ENCODE peak calls at places on chromosome 15, in nine cellular contexts. U is left lung; G is cardiac muscle cell; A is heart right ventricle; K is stimulated activated effector memory CD8-positive, alpha-beta T cell treated with anti-CD3 and anti-CD28 coated beads, Interleukin-12 subunit alpha, Interleukin-12 subunit beta, amount 100 ng/mL, for 72 hours; N is activated T-cell treated with anti-CD3 and anti-CD28 coated beads for 24 hours; P is 8988T; Z is stimulated activated CD4-positive, alpha-beta T cell treated with anti-CD3 and anti-CD28 coated beads, Interleukin-12 subunit alpha, Interleukin-12 subunit beta, amount 100 ng/mL, for 48 hours; O is right cardiac atrium. B is an unnamed sample.

GRCh38 chr15:62569460-62570404 is 404.6 kb upstream of the C2CD4B start:
- DNase-seq in U (peak; percentile 68), G (peak; percentile 91), A (peak; percentile 57), K (no peak), N (no peak), P (no peak), Z (no peak), O (peak; percentile 94), B (peak; percentile 93)

GRCh38 chr15:52150043-52150825 is 37.7 kb upstream of the BCL2L10 start:
- DNase-seq in U (no peak), G (no peak), A (no peak), K (no peak), N (no peak), P (no peak), Z (no peak), O (no peak), B (no peak)

GRCh38 chr15:93048759-93049161 is 40.3 kb downstream of the RGMA start:
- DNase-seq in U (peak; percentile 65), G (peak; percentile 58), A (no peak), K (no peak), N (no peak), P (no peak), Z (no peak), O (no peak), B (no peak)

GRCh38 chr15:78325092-78325843 is 14.9 kb upstream of the CRABP1 start:
- DNase-seq in U (no peak), G (peak; percentile 33), A (peak; percentile 21), K (no peak), N (no peak), P (no peak), Z (no peak), O (no peak), B (no peak)

GRCh38 chr15:63405159-63405558 is 23.5 kb upstream of the CA12 start:
- DNase-seq in U (no peak), G (no peak), A (no peak), K (no peak), N (no peak), P (no peak), Z (no peak), O (no peak), B (no peak)

GRCh38 chr15:64865998-64866520 is 24.3 kb downstream of the PLEKHO2 start:
- DNase-seq in U (no peak), G (peak; percentile 32), A (no peak), K (no peak), N (no peak), P (no peak), Z (no peak), O (no peak), B (no peak)

GRCh38 chr15:74770211-74770892 is 11.5 kb upstream of the CSK start:
- DNase-seq in U (no peak), G (no peak), A (no peak), K (no peak), N (no peak), P (no peak), Z (no peak), O (peak; percentile 25), B (no peak)

GRCh38 chr15:51907136-51907862 is 64.3 kb downstream of the LEO1 start:
- DNase-seq in U (peak; percentile 63), G (no peak), A (no peak), K (no peak), N (no peak), P (no peak), Z (no peak), O (no peak), B (no peak)

GRCh38 chr15:38685686-38686339 is 121.2 kb upstream of the RASGRP1 start:
- DNase-seq in U (no peak), G (no peak), A (no peak), K (no peak), N (no peak), P (no peak), Z (no peak), O (no peak), B (no peak)

GRCh38 chr15:29759596-29759995 is 62.7 kb downstream of the TJP1 start:
- DNase-seq in U (no peak), G (no peak), A (no peak), K (no peak), N (no peak), P (no peak), Z (no peak), O (no peak), B (no peak)

GRCh38 chr15:76993114-76993715 is 1.7 kb upstream of the PSTPIP1 start:
- DNase-seq in U (peak; percentile 28), G (no peak), A (no peak), K (no peak), N (no peak), P (no peak), Z (no peak), O (no peak), B (no peak)

B was measured in lower leg skin.